ENCODE peak calls at places on chromosomes 2 and 18, in six cellular contexts. T is naive thymus-derived CD8-positive, alpha-beta T cell; E is activated T-cell treated with anti-CD3 and anti-CD28 coated beads for 1 hour; X is endothelial cell of umbilical vein; M is NCI-H446 treated with DMSO at 0.1 percent for 48 hours; B is ACHN. J is an unnamed sample.

GRCh38 chr2:95760839-95761525 is 169.2 kb downstream of the TRIM43 start:
- DNase-seq in T (no peak), E (no peak), X (no peak), M (no peak), B (peak; percentile 67), J (peak; percentile 82)

GRCh38 chr18:49553003-49553402 is 8.9 kb upstream of the LIPG start:
- DNase-seq in T (no peak), E (no peak), X (no peak), M (no peak), B (no peak), J (no peak)

GRCh38 chr2:141515931-141516330 is 614.9 kb downstream of the LRP1B start:
- DNase-seq in T (no peak), E (no peak), X (no peak), M (no peak), B (no peak), J (no peak)

GRCh38 chr2:42147641-42148274 is 21.4 kb upstream of the EML4 start:
- DNase-seq in T (no peak), E (no peak), X (peak; percentile 24), M (peak; percentile 33), B (no peak), J (no peak)

GRCh38 chr18:59631583-59632181 is 65.5 kb downstream of the CCBE1 start:
- DNase-seq in T (no peak), E (no peak), X (peak; percentile 21), M (no peak), B (peak; percentile 32), J (no peak)

GRCh38 chr2:32278476-32278853 is 761 bp downstream of the YIPF4 start:
- DNase-seq in T (peak; percentile 10), E (no peak), X (peak; percentile 31), M (no peak), B (no peak), J (no peak)

GRCh38 chr18:5746844-5747243 is 148.5 kb downstream of the TMEM200C start:
- DNase-seq in T (no peak), E (no peak), X (no peak), M (no peak), B (no peak), J (no peak)

GRCh38 chr2:216516730-216517350 is 18.2 kb downstream of the RPL37A start:
- DNase-seq in T (peak; percentile 14), E (no peak), X (peak; percentile 66), M (peak; percentile 37), B (peak; percentile 60), J (no peak)

GRCh38 chr2:12856934-12857660 is 140.4 kb downstream of the TRIB2 start:
- DNase-seq in T (peak; percentile 78), E (no peak), X (peak; percentile 81), M (no peak), B (peak; percentile 36), J (peak; percentile 10)

J was measured in H54.